ENCODE peak calls at places on chromosomes 4 and X, in five cellular contexts. A is GM12878, G is HEK293T, K is IMR-90, T is A549. W is an unnamed sample.

GRCh38 chr4:119286377-119287002 is 35.4 kb downstream of the FABP2 start:
- DNase-seq in A (no peak), G (no peak), K (peak), T (no peak), W (peak)

GRCh38 chrX:120604359-120604782 is 470 bp downstream of the MCTS1 start:
- DNase-seq in A (no peak), G (peak), K (peak), T (peak), W (peak)

GRCh38 chrX:117610806-117611205 is 505.8 kb downstream of the KLHL13 start:
- DNase-seq in A (no peak), G (no peak), K (no peak), T (no peak), W (no peak)

GRCh38 chr4:150217804-150218203 is 139.6 kb downstream of the DCLK2 start:
- DNase-seq in A (no peak), G (no peak), K (no peak), T (no peak), W (no peak)

GRCh38 chrX:108736509-108737479 is at the start of gene IRS4:
- DNase-seq in A (no peak), G (peak), K (no peak), T (no peak), W (no peak)

GRCh38 chr4:16897351-16897750 is 1.1 kb downstream of the LDB2 start:
- DNase-seq in A (no peak), G (no peak), K (peak), T (no peak), W (no peak)

GRCh38 chr4:156255205-156255604 is 301.5 kb upstream of the CTSO start:
- DNase-seq in A (no peak), G (no peak), K (no peak), T (no peak), W (no peak)

GRCh38 chr4:10403633-10404445 is 53.4 kb downstream of the ZNF518B start:
- DNase-seq in A (no peak), G (no peak), K (peak), T (peak), W (peak)

GRCh38 chr4:143186634-143187033 is 1.9 kb downstream of the USP38 start:
- DNase-seq in A (no peak), G (no peak), K (no peak), T (no peak), W (peak)

GRCh38 chr4:172596206-172596605 is 572.4 kb upstream of the GALNT7 start:
- DNase-seq in A (no peak), G (no peak), K (no peak), T (no peak), W (no peak)

GRCh38 chrX:133921764-133922389 is 63.5 kb downstream of the GPC3 start:
- DNase-seq in A (no peak), G (peak), K (peak), T (peak), W (peak)

GRCh38 chr4:83075696-83076095 is 38.8 kb downstream of the PLAC8 start:
- DNase-seq in A (no peak), G (no peak), K (peak), T (no peak), W (no peak)

GRCh38 chr4:7364979-7365378 is 69.8 kb downstream of the PSAPL1 start:
- DNase-seq in A (no peak), G (no peak), K (no peak), T (no peak), W (no peak)

GRCh38 chr4:4852591-4853362 is 6.7 kb upstream of the MSX1 start:
- DNase-seq in A (no peak), G (no peak), K (peak), T (no peak), W (peak)
- TF ChIP-seq BHLHE40 in A (no peak), G (no peak), K (no peak), T (no peak), W (no peak)

GRCh38 chr4:85499573-85499972 is 24.6 kb downstream of the ARHGAP24 start:
- DNase-seq in A (no peak), G (no peak), K (no peak), T (no peak), W (no peak)
- TF ChIP-seq BHLHE40 in A (no peak), G (no peak), K (no peak), T (no peak), W (no peak)

GRCh38 chr4:88653371-88653946 is 44.2 kb downstream of the NAP1L5 start:
- DNase-seq in A (no peak), G (no peak), K (peak), T (no peak), W (no peak)
- TF ChIP-seq BHLHE40 in A (no peak), G (no peak), K (no peak), T (no peak), W (no peak)

GRCh38 chr4:19379318-19379717 is 872.4 kb upstream of the SLIT2 start:
- DNase-seq in A (no peak), G (no peak), K (no peak), T (no peak), W (no peak)

GRCh38 chr4:19380600-19380999 is 871.1 kb upstream of the SLIT2 start:
- DNase-seq in A (no peak), G (no peak), K (peak), T (no peak), W (no peak)

GRCh38 chr4:19375931-19376330 is 875.8 kb upstream of the SLIT2 start:
- DNase-seq in A (no peak), G (no peak), K (peak), T (no peak), W (no peak)

GRCh38 chr4:19382993-19383392 is 868.7 kb upstream of the SLIT2 start:
- DNase-seq in A (no peak), G (no peak), K (peak), T (no peak), W (no peak)

DNA sequence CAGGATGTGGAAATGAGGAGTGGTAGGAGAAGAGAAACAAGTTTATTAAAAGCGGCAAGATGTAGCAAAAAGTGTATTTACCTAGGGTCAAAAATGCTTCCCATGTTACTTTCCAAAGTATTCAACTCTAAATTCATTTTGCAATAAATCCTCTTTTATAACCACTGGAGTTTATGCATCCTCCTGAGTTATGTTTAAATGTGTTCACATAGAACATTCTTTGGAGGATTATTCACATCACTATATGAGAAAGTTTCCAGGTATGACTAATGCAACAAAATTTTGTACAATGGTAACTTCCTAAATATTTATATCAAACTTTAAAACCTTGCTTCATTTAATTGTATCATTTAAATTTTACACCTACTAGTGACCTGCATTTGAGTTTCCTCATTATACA is 870.6 kb upstream of the SLIT2 start:
- DNase-seq in A (no peak), G (no peak), K (peak), T (no peak), W (no peak)
- TF ChIP-seq BHLHE40 in A (no peak), G (no peak), K (no peak), T (no peak), W (no peak)

GRCh38 chrX:106898462-106898861 is 4.7 kb downstream of the RIPPLY1 start:
- DNase-seq in A (peak), G (peak), K (peak), T (peak), W (peak)
- TF ChIP-seq BHLHE40 in A (no peak), G (no peak), K (no peak), T (no peak), W (no peak)

GRCh38 chr4:176538217-176538925 is 218.6 kb downstream of the SPCS3 start:
- DNase-seq in A (no peak), G (no peak), K (peak), T (peak), W (no peak)
- TF ChIP-seq BHLHE40 in A (no peak), G (no peak), K (peak), T (no peak), W (no peak)

W was measured in K562.